ENCODE peak calls at places on chromosomes 1 and 21, in nine cellular contexts. One of them, this sample, is unnamed.

GRCh38 chr21:45026833-45027232 is 47.5 kb upstream of the ADARB1 start:
- DNase-seq in psoas muscle: no peak
- DNase-seq in neural progenitor cell: peak; percentile 51
- DNase-seq in MM.1S: no peak
- DNase-seq in transverse colon: no peak
- DNase-seq in mammary epithelial cell: no peak
- DNase-seq in PC-3: no peak
- DNase-seq in OCI-LY7: no peak
- DNase-seq in A549: no peak
- DNase-seq in this sample: no peak

GRCh38 chr1:160346953-160347352 is 3.8 kb downstream of the NCSTN start:
- DNase-seq in MM.1S: no peak
- DNase-seq in mammary epithelial cell: no peak
- DNase-seq in A549: no peak
- DNase-seq in transverse colon: no peak
- DNase-seq in PC-3: no peak
- DNase-seq in psoas muscle: no peak
- DNase-seq in neural progenitor cell: no peak
- DNase-seq in OCI-LY7: peak; percentile 50
- DNase-seq in this sample: no peak

GRCh38 chr1:100090471-100090870 is 42.3 kb downstream of the SASS6 start:
- DNase-seq in neural progenitor cell: no peak
- DNase-seq in transverse colon: no peak
- DNase-seq in mammary epithelial cell: no peak
- DNase-seq in A549: no peak
- DNase-seq in PC-3: no peak
- DNase-seq in OCI-LY7: no peak
- DNase-seq in MM.1S: no peak
- DNase-seq in psoas muscle: no peak
- DNase-seq in this sample: no peak

GRCh38 chr1:231357831-231358354 is 19.8 kb downstream of the SPRTN start:
- DNase-seq in PC-3: peak; percentile 79
- DNase-seq in OCI-LY7: peak; percentile 74
- DNase-seq in A549: peak; percentile 52
- DNase-seq in MM.1S: peak; percentile 76
- DNase-seq in psoas muscle: peak; percentile 63
- DNase-seq in mammary epithelial cell: peak; percentile 82
- DNase-seq in transverse colon: peak; percentile 19
- DNase-seq in neural progenitor cell: peak; percentile 73
- DNase-seq in this sample: no peak

GRCh38 chr1:58397187-58397820 is 149.2 kb downstream of the OMA1 start:
- DNase-seq in OCI-LY7: no peak
- DNase-seq in mammary epithelial cell: peak; percentile 51
- DNase-seq in neural progenitor cell: no peak
- DNase-seq in PC-3: no peak
- DNase-seq in MM.1S: no peak
- DNase-seq in psoas muscle: no peak
- DNase-seq in transverse colon: no peak
- DNase-seq in A549: no peak
- DNase-seq in this sample: no peak

GRCh38 chr1:44103270-44104131 is 15.1 kb upstream of the KLF17 start:
- DNase-seq in mammary epithelial cell: no peak
- DNase-seq in OCI-LY7: no peak
- DNase-seq in neural progenitor cell: peak; percentile 76
- DNase-seq in psoas muscle: no peak
- DNase-seq in transverse colon: no peak
- DNase-seq in PC-3: no peak
- DNase-seq in MM.1S: no peak
- DNase-seq in A549: no peak
- DNase-seq in this sample: no peak

GRCh38 chr1:90781429-90782020 is 64.4 kb upstream of the BARHL2 start:
- DNase-seq in MM.1S: no peak
- DNase-seq in OCI-LY7: no peak
- DNase-seq in neural progenitor cell: no peak
- DNase-seq in mammary epithelial cell: no peak
- DNase-seq in psoas muscle: no peak
- DNase-seq in transverse colon: no peak
- DNase-seq in PC-3: no peak
- DNase-seq in A549: no peak
- DNase-seq in this sample: peak; percentile 36

GRCh38 chr1:226181996-226182714 is 4.4 kb downstream of the ACBD3 start:
- DNase-seq in A549: peak; percentile 50
- DNase-seq in PC-3: peak; percentile 78
- DNase-seq in OCI-LY7: peak; percentile 62
- DNase-seq in transverse colon: peak; percentile 46
- DNase-seq in psoas muscle: peak; percentile 76
- DNase-seq in mammary epithelial cell: peak; percentile 50
- DNase-seq in neural progenitor cell: peak; percentile 33
- DNase-seq in MM.1S: no peak
- DNase-seq in this sample: peak; percentile 33

GRCh38 chr1:221794079-221794670 is 52.3 kb upstream of the DUSP10 start:
- DNase-seq in mammary epithelial cell: peak; percentile 88
- DNase-seq in neural progenitor cell: no peak
- DNase-seq in OCI-LY7: no peak
- DNase-seq in MM.1S: no peak
- DNase-seq in psoas muscle: no peak
- DNase-seq in A549: no peak
- DNase-seq in PC-3: no peak
- DNase-seq in transverse colon: no peak
- DNase-seq in this sample: no peak

GRCh38 chr1:35448344-35448801 is 108.8 kb downstream of the KIAA0319L start:
- DNase-seq in PC-3: peak; percentile 82
- DNase-seq in psoas muscle: no peak
- DNase-seq in MM.1S: no peak
- DNase-seq in transverse colon: no peak
- DNase-seq in neural progenitor cell: no peak
- DNase-seq in OCI-LY7: no peak
- DNase-seq in mammary epithelial cell: peak; percentile 97
- DNase-seq in A549: no peak
- DNase-seq in this sample: peak; percentile 63

GRCh38 chr1:163054056-163054706 is 15.0 kb upstream of the RGS4 start:
- DNase-seq in MM.1S: no peak
- DNase-seq in transverse colon: no peak
- DNase-seq in A549: no peak
- DNase-seq in neural progenitor cell: peak; percentile 9
- DNase-seq in PC-3: no peak
- DNase-seq in mammary epithelial cell: no peak
- DNase-seq in psoas muscle: no peak
- DNase-seq in OCI-LY7: no peak
- DNase-seq in this sample: no peak

GRCh38 chr1:54883349-54884102 is 3.5 kb downstream of the DHCR24 start:
- DNase-seq in mammary epithelial cell: peak; percentile 29
- DNase-seq in A549: no peak
- DNase-seq in PC-3: no peak
- DNase-seq in MM.1S: no peak
- DNase-seq in OCI-LY7: no peak
- DNase-seq in transverse colon: no peak
- DNase-seq in psoas muscle: peak; percentile 60
- DNase-seq in neural progenitor cell: no peak
- DNase-seq in this sample: no peak

GRCh38 chr1:64173300-64173940 is 30.0 kb upstream of the UBE2U start:
- DNase-seq in neural progenitor cell: no peak
- DNase-seq in psoas muscle: no peak
- DNase-seq in MM.1S: no peak
- DNase-seq in transverse colon: no peak
- DNase-seq in PC-3: peak; percentile 16
- DNase-seq in mammary epithelial cell: no peak
- DNase-seq in A549: no peak
- DNase-seq in OCI-LY7: no peak
- DNase-seq in this sample: no peak

GRCh38 chr1:18907914-18908845 is 5.8 kb upstream of the ALDH4A1 start:
- DNase-seq in MM.1S: no peak
- DNase-seq in transverse colon: no peak
- DNase-seq in psoas muscle: no peak
- DNase-seq in neural progenitor cell: peak; percentile 35
- DNase-seq in OCI-LY7: peak; percentile 39
- DNase-seq in A549: no peak
- DNase-seq in mammary epithelial cell: no peak
- DNase-seq in PC-3: no peak
- DNase-seq in this sample: no peak

GRCh38 chr1:32035119-32035518 is 21.5 kb downstream of the KHDRBS1 start:
- DNase-seq in PC-3: no peak
- DNase-seq in transverse colon: no peak
- DNase-seq in OCI-LY7: no peak
- DNase-seq in neural progenitor cell: no peak
- DNase-seq in psoas muscle: no peak
- DNase-seq in A549: no peak
- DNase-seq in MM.1S: no peak
- DNase-seq in mammary epithelial cell: no peak
- DNase-seq in this sample: no peak

GRCh38 chr1:151820940-151821339 is 10.7 kb downstream of the RORC start:
- DNase-seq in PC-3: no peak
- DNase-seq in OCI-LY7: peak; percentile 13
- DNase-seq in psoas muscle: peak; percentile 77
- DNase-seq in mammary epithelial cell: no peak
- DNase-seq in neural progenitor cell: no peak
- DNase-seq in MM.1S: peak; percentile 52
- DNase-seq in A549: no peak
- DNase-seq in transverse colon: no peak
- DNase-seq in this sample: peak; percentile 64

GRCh38 chr1:38293530-38293929 is 246.9 kb upstream of the POU3F1 start:
- DNase-seq in A549: no peak
- DNase-seq in psoas muscle: no peak
- DNase-seq in MM.1S: no peak
- DNase-seq in PC-3: no peak
- DNase-seq in transverse colon: no peak
- DNase-seq in OCI-LY7: no peak
- DNase-seq in mammary epithelial cell: no peak
- DNase-seq in neural progenitor cell: no peak
- DNase-seq in this sample: no peak

GRCh38 chr1:184283999-184284398 is 102.8 kb upstream of the C1orf21 start:
- DNase-seq in mammary epithelial cell: no peak
- DNase-seq in PC-3: no peak
- DNase-seq in MM.1S: no peak
- DNase-seq in transverse colon: peak; percentile 45
- DNase-seq in A549: no peak
- DNase-seq in psoas muscle: no peak
- DNase-seq in OCI-LY7: no peak
- DNase-seq in neural progenitor cell: no peak
- DNase-seq in this sample: no peak

GRCh38 chr1:235945775-235946565 is 79.3 kb upstream of the LYST start:
- DNase-seq in neural progenitor cell: no peak
- DNase-seq in MM.1S: no peak
- DNase-seq in OCI-LY7: no peak
- DNase-seq in A549: no peak
- DNase-seq in psoas muscle: no peak
- DNase-seq in mammary epithelial cell: no peak
- DNase-seq in transverse colon: no peak
- DNase-seq in PC-3: no peak
- DNase-seq in this sample: peak; percentile 78
- H3K27ac ChIP-seq in neural progenitor cell: no peak overlapping the region
- H3K27ac ChIP-seq in MM.1S: no peak overlapping the region
- H3K27ac ChIP-seq in OCI-LY7: no peak overlapping the region
- H3K27ac ChIP-seq in A549: no peak overlapping the region
- H3K27ac ChIP-seq in psoas muscle: no peak overlapping the region
- H3K27ac ChIP-seq in mammary epithelial cell: no peak overlapping the region
- H3K27ac ChIP-seq in transverse colon: no peak overlapping the region
- H3K27ac ChIP-seq in PC-3: no peak overlapping the region
- H3K27ac ChIP-seq in this sample: peak overlapping the region; percentile 67

DNA sequence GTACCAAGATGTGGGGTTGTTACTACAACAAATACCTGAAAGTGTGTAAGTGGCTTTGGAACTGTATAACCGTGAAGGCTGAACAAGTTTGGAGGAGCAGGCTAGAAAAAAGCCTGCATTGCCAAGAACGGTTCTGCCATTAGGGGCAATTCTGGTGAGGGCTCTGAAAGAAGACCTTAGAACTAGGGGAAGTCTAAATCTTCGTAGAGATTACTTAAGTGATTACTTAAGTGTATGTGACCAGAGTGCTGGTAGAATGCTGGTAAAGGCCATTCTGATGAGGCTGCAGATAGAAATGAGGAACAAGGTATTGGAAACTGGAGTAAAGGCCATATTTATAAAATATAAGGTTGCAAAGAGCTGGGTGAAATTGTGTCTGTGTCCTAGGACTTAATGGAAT is 158.0 kb downstream of the CLIC6 start:
- DNase-seq in transverse colon: no peak
- DNase-seq in OCI-LY7: no peak
- DNase-seq in PC-3: no peak
- DNase-seq in psoas muscle: no peak
- DNase-seq in MM.1S: no peak
- DNase-seq in A549: no peak
- DNase-seq in neural progenitor cell: no peak
- DNase-seq in mammary epithelial cell: no peak
- DNase-seq in this sample: peak; percentile 1
- H3K4me3 ChIP-seq in transverse colon: no peak overlapping the region
- H3K4me3 ChIP-seq in OCI-LY7: no peak overlapping the region
- H3K4me3 ChIP-seq in PC-3: no peak overlapping the region
- H3K4me3 ChIP-seq in psoas muscle: no peak overlapping the region
- H3K4me3 ChIP-seq in MM.1S: no peak overlapping the region
- H3K4me3 ChIP-seq in A549: no peak overlapping the region
- H3K4me3 ChIP-seq in neural progenitor cell: no peak overlapping the region
- H3K4me3 ChIP-seq in mammary epithelial cell: no peak overlapping the region
- H3K4me3 ChIP-seq in this sample: no peak overlapping the region

GRCh38 chr1:33099290-33100118 is 18.6 kb downstream of the AZIN2 start:
- DNase-seq in MM.1S: peak; percentile 98
- DNase-seq in psoas muscle: no peak
- DNase-seq in OCI-LY7: peak; percentile 20
- DNase-seq in neural progenitor cell: no peak
- DNase-seq in transverse colon: peak; percentile 63
- DNase-seq in PC-3: peak; percentile 97
- DNase-seq in A549: no peak
- DNase-seq in mammary epithelial cell: peak; percentile 100
- DNase-seq in this sample: no peak
- TF ChIP-seq CTCF in MM.1S: peak; percentile 73
- TF ChIP-seq CTCF in psoas muscle: no peak
- TF ChIP-seq CTCF in OCI-LY7: peak; percentile 37
- TF ChIP-seq CTCF in neural progenitor cell: no peak
- TF ChIP-seq CTCF in transverse colon: peak; percentile 17
- TF ChIP-seq CTCF in PC-3: peak; percentile 53
- TF ChIP-seq CTCF in A549: no peak
- TF ChIP-seq CTCF in mammary epithelial cell: peak; percentile 53
- TF ChIP-seq CTCF in this sample: no peak

GRCh38 chr1:39326836-39327235 is 122.3 kb downstream of the MACF1 start:
- DNase-seq in mammary epithelial cell: no peak
- DNase-seq in transverse colon: no peak
- DNase-seq in psoas muscle: no peak
- DNase-seq in MM.1S: no peak
- DNase-seq in neural progenitor cell: no peak
- DNase-seq in OCI-LY7: no peak
- DNase-seq in A549: no peak
- DNase-seq in PC-3: no peak
- DNase-seq in this sample: no peak

GRCh38 chr1:39332291-39332690 is 127.8 kb downstream of the MACF1 start:
- DNase-seq in MM.1S: no peak
- DNase-seq in transverse colon: no peak
- DNase-seq in PC-3: no peak
- DNase-seq in psoas muscle: no peak
- DNase-seq in A549: no peak
- DNase-seq in neural progenitor cell: no peak
- DNase-seq in OCI-LY7: no peak
- DNase-seq in mammary epithelial cell: peak; percentile 11
- DNase-seq in this sample: no peak

GRCh38 chr1:39328110-39328509 is 123.6 kb downstream of the MACF1 start:
- DNase-seq in transverse colon: no peak
- DNase-seq in mammary epithelial cell: no peak
- DNase-seq in psoas muscle: no peak
- DNase-seq in neural progenitor cell: no peak
- DNase-seq in PC-3: no peak
- DNase-seq in OCI-LY7: no peak
- DNase-seq in A549: no peak
- DNase-seq in MM.1S: no peak
- DNase-seq in this sample: no peak

GRCh38 chr1:39331647-39332046 is 127.2 kb downstream of the MACF1 start:
- DNase-seq in psoas muscle: no peak
- DNase-seq in mammary epithelial cell: no peak
- DNase-seq in A549: no peak
- DNase-seq in PC-3: no peak
- DNase-seq in OCI-LY7: no peak
- DNase-seq in MM.1S: no peak
- DNase-seq in neural progenitor cell: no peak
- DNase-seq in transverse colon: no peak
- DNase-seq in this sample: no peak

GRCh38 chr1:39328722-39329121 is 124.2 kb downstream of the MACF1 start:
- DNase-seq in OCI-LY7: no peak
- DNase-seq in mammary epithelial cell: no peak
- DNase-seq in A549: no peak
- DNase-seq in PC-3: no peak
- DNase-seq in psoas muscle: no peak
- DNase-seq in neural progenitor cell: no peak
- DNase-seq in MM.1S: no peak
- DNase-seq in transverse colon: no peak
- DNase-seq in this sample: no peak
- H3K27ac ChIP-seq in OCI-LY7: no peak overlapping the region
- H3K27ac ChIP-seq in mammary epithelial cell: no peak overlapping the region
- H3K27ac ChIP-seq in A549: no peak overlapping the region
- H3K27ac ChIP-seq in PC-3: no peak overlapping the region
- H3K27ac ChIP-seq in psoas muscle: no peak overlapping the region
- H3K27ac ChIP-seq in neural progenitor cell: no peak overlapping the region
- H3K27ac ChIP-seq in MM.1S: no peak overlapping the region
- H3K27ac ChIP-seq in transverse colon: peak overlapping the region; percentile 66
- H3K27ac ChIP-seq in this sample: no peak overlapping the region

This sample was measured in right lobe of liver.